ENCODE peak calls at places on chromosomes 6 and 20, in five cellular contexts. Z is AG10803, S is heart right ventricle, W is mesothelial cell of epicardium, O is thoracic aorta. V is an unnamed sample.

GRCh38 chr6:3796396-3796795 is 44.9 kb upstream of the PXDC1 start:
- DNase-seq in Z (no peak), S (peak; percentile 75), W (no peak), O (no peak), V (no peak)

GRCh38 chr20:11451793-11452291 is 465.9 kb upstream of the BTBD3 start:
- DNase-seq in Z (peak; percentile 49), S (no peak), W (no peak), O (no peak), V (no peak)

GRCh38 chr6:68777956-68778355 is 142.9 kb downstream of the ADGRB3 start:
- DNase-seq in Z (peak; percentile 11), S (peak; percentile 32), W (no peak), O (no peak), V (no peak)

GRCh38 chr20:20743511-20744169 is 31.2 kb upstream of the RALGAPA2 start:
- DNase-seq in Z (no peak), S (peak; percentile 70), W (no peak), O (peak; percentile 12), V (no peak)

GRCh38 chr6:138226701-138227315 is 8.5 kb upstream of the PBOV1 start:
- DNase-seq in Z (peak; percentile 43), S (no peak), W (no peak), O (no peak), V (no peak)

GRCh38 chr6:27452496-27452897 is 20.4 kb downstream of the ZNF184 start:
- DNase-seq in Z (no peak), S (no peak), W (no peak), O (no peak), V (no peak)

GRCh38 chr6:25874822-25875562 is 949 bp upstream of the SLC17A3 start:
- DNase-seq in Z (no peak), S (no peak), W (no peak), O (no peak), V (no peak)

GRCh38 chr20:5316188-5317158 is at the start of gene PROKR2:
- DNase-seq in Z (no peak), S (no peak), W (peak; percentile 63), O (no peak), V (no peak)

GRCh38 chr6:20403766-20404640 is 2.3 kb downstream of the E2F3 start:
- DNase-seq in Z (peak; percentile 57), S (peak; percentile 51), W (peak; percentile 55), O (no peak), V (peak; percentile 73)

GRCh38 chr6:45655630-45656422 is 278.1 kb upstream of the SUPT3H start:
- DNase-seq in Z (peak; percentile 99), S (no peak), W (no peak), O (no peak), V (no peak)

GRCh38 chr6:106084106-106084963 is 1.8 kb upstream of the PRDM1 start:
- DNase-seq in Z (peak; percentile 94), S (peak; percentile 25), W (no peak), O (no peak), V (no peak)

GRCh38 chr20:35972445-35972844 is 4.1 kb downstream of the CNBD2 start:
- DNase-seq in Z (peak; percentile 29), S (no peak), W (no peak), O (no peak), V (no peak)

GRCh38 chr20:25408890-25409289 is 1.4 kb downstream of the GINS1 start:
- DNase-seq in Z (no peak), S (no peak), W (no peak), O (no peak), V (peak; percentile 20)

GRCh38 chr6:34522740-34523139 is 33.4 kb downstream of the SPDEF start:
- DNase-seq in Z (no peak), S (no peak), W (no peak), O (no peak), V (no peak)

GRCh38 chr6:134707342-134707982 is 242.4 kb downstream of the ALDH8A1 start:
- DNase-seq in Z (peak; percentile 60), S (no peak), W (no peak), O (no peak), V (no peak)

GRCh38 chr6:21883929-21884328 is 290.4 kb downstream of the SOX4 start:
- DNase-seq in Z (no peak), S (no peak), W (no peak), O (no peak), V (no peak)

GRCh38 chr6:154295733-154296132 is 60.9 kb downstream of the IPCEF1 start:
- DNase-seq in Z (no peak), S (no peak), W (no peak), O (no peak), V (no peak)

GRCh38 chr6:125571207-125571740 is 178.2 kb upstream of the HEY2 start:
- DNase-seq in Z (no peak), S (no peak), W (no peak), O (no peak), V (no peak)

GRCh38 chr6:2809015-2809414 is 32.6 kb downstream of the SERPINB1 start:
- DNase-seq in Z (no peak), S (no peak), W (no peak), O (no peak), V (no peak)

GRCh38 chr6:167948716-167949115 is 48.8 kb upstream of the KIF25 start:
- DNase-seq in Z (no peak), S (no peak), W (no peak), O (no peak), V (no peak)

GRCh38 chr20:49583669-49584417 is 15.9 kb upstream of the PTGIS start:
- DNase-seq in Z (peak; percentile 87), S (peak; percentile 80), W (no peak), O (no peak), V (no peak)

GRCh38 chr6:145453376-145453775 is 281.9 kb downstream of the EPM2A start:
- DNase-seq in Z (no peak), S (no peak), W (no peak), O (no peak), V (no peak)

GRCh38 chr20:56360133-56360898 is 1.5 kb downstream of the FAM210B start:
- DNase-seq in Z (no peak), S (no peak), W (no peak), O (no peak), V (no peak)

GRCh38 chr6:169098136-169098535 is 155.5 kb downstream of the THBS2 start:
- DNase-seq in Z (no peak), S (no peak), W (no peak), O (no peak), V (no peak)

GRCh38 chr6:1796706-1797529 is 187.2 kb downstream of the FOXC1 start:
- DNase-seq in Z (peak; percentile 7), S (no peak), W (no peak), O (no peak), V (no peak)

GRCh38 chr6:158021814-158022748 is 40.4 kb downstream of the SYNJ2 start:
- DNase-seq in Z (no peak), S (no peak), W (no peak), O (no peak), V (no peak)

GRCh38 chr6:114144887-114145851 is 174.2 kb upstream of the HDAC2 start:
- DNase-seq in Z (no peak), S (no peak), W (no peak), O (no peak), V (no peak)

DNA sequence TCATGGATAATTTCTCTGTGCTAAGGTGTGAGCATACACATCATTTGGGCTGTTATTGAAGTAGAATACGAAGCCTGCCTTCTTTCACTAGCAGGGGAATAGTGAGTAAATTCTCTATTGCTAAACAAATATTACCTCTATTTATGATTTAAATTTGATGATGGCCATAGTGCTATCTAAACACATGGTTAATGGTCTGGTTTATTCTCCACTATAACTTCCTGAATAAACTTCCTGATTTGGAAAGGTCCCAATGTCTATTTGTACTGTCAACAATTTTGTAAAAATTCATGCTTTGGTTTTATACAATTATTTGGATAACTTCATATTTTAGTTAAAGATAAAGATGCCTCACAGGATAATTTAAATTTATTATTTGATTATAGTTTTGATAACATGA is 400.8 kb downstream of the ARHGAP18 start:
- DNase-seq in Z (no peak), S (no peak), W (no peak), O (no peak), V (no peak)
- TF ChIP-seq CTCF in Z (no peak), S (no peak), W (no peak), O (no peak), V (no peak)

GRCh38 chr20:45538209-45538798 is 978 bp downstream of the WFDC6 start:
- DNase-seq in Z (no peak), S (no peak), W (no peak), O (no peak), V (no peak)
- TF ChIP-seq CTCF in Z (no peak), S (no peak), W (no peak), O (no peak), V (no peak)

DNA sequence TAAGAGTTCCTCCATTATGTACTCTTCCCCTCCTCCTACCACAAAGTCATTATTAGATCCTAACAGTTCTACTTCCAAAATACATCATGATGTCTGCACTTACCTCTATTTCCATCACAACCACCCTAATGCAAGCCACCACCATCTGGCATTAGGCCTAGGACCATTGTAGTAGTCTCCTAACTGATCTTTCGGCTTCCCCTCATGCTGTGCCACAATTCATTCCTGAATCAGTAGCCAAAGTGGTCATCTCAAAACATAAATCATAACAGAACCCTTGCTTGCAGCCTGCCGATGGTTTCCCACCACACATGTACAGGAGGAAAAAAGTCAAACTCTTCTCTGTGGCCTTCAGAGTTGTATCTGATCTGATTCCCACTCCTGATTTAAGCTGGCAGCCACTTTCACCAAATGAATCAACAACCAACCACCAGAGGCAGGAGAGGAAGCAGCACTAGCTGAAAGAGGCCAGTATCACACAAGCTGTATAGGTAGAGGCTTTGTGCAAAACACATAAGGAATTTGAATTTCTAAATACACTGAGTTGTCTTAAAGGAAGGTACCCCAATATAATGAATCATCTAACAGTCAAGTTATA is 26.1 kb downstream of the FAM184A start:
- DNase-seq in Z (no peak), S (no peak), W (no peak), O (no peak), V (no peak)
- TF ChIP-seq CTCF in Z (no peak), S (no peak), W (no peak), O (no peak), V (no peak)

GRCh38 chr6:12410946-12411345 is 120.8 kb downstream of the EDN1 start:
- DNase-seq in Z (no peak), S (no peak), W (no peak), O (no peak), V (no peak)
- TF ChIP-seq CTCF in Z (no peak), S (no peak), W (no peak), O (no peak), V (no peak)

GRCh38 chr20:60054716-60055371 is 96.6 kb downstream of the CDH26 start:
- DNase-seq in Z (no peak), S (no peak), W (no peak), O (no peak), V (peak; percentile 53)

GRCh38 chr20:60052322-60052721 is 94.1 kb downstream of the CDH26 start:
- DNase-seq in Z (no peak), S (no peak), W (no peak), O (no peak), V (no peak)

GRCh38 chr20:60053813-60054190 is 95.6 kb downstream of the CDH26 start:
- DNase-seq in Z (no peak), S (no peak), W (no peak), O (no peak), V (no peak)

GRCh38 chr20:60055740-60056139 is 97.5 kb downstream of the CDH26 start:
- DNase-seq in Z (peak; percentile 34), S (peak; percentile 40), W (no peak), O (no peak), V (no peak)

GRCh38 chr20:60053125-60053812 is 95.0 kb downstream of the CDH26 start:
- DNase-seq in Z (no peak), S (no peak), W (no peak), O (no peak), V (no peak)
- TF ChIP-seq CTCF in Z (no peak), S (no peak), W (no peak), O (no peak), V (no peak)

GRCh38 chr6:14316911-14317535 is 199.5 kb downstream of the CD83 start:
- DNase-seq in Z (no peak), S (no peak), W (no peak), O (no peak), V (no peak)
- TF ChIP-seq CTCF in Z (no peak), S (no peak), W (no peak), O (no peak), V (no peak)

V was measured in type B pancreatic cell.